ENCODE peak calls at places on chromosomes 2 and 18, in seven cellular contexts. R is AG08396; N is AG09309; C is stimulated activated CD4-positive, alpha-beta T cell treated with anti-CD3 and anti-CD28 coated beads, TNF-alpha, amount 100 ng/mL, for 4 hours; L is HS-27A; J is 8988T; Y is Kasumi-1. U is an unnamed sample.

GRCh38 chr2:162333968-162334367 is 10.0 kb upstream of the GCA start:
- DNase-seq in R (no peak), N (no peak), C (no peak), L (no peak), J (no peak), Y (peak), U (no peak)

GRCh38 chr2:134491796-134492441 is 226.9 kb downstream of the TMEM163 start:
- DNase-seq in R (no peak), N (no peak), C (no peak), L (peak), J (peak), Y (no peak), U (peak)

GRCh38 chr2:97844311-97844859 is 131.0 kb downstream of the ZAP70 start:
- DNase-seq in R (no peak), N (no peak), C (no peak), L (no peak), J (no peak), Y (no peak), U (no peak)

GRCh38 chr2:200454839-200455801 is 54.7 kb downstream of the KCTD18 start:
- DNase-seq in R (peak), N (no peak), C (no peak), L (peak), J (no peak), Y (no peak), U (no peak)

GRCh38 chr2:238716585-238716984 is 131.3 kb upstream of the TWIST2 start:
- DNase-seq in R (no peak), N (no peak), C (no peak), L (no peak), J (no peak), Y (no peak), U (no peak)

GRCh38 chr2:667332-668000 is 9.7 kb downstream of the TMEM18 start:
- DNase-seq in R (peak), N (peak), C (no peak), L (no peak), J (no peak), Y (peak), U (peak)

GRCh38 chr18:27604583-27604982 is 419.5 kb upstream of the CHST9 start:
- DNase-seq in R (no peak), N (peak), C (no peak), L (no peak), J (no peak), Y (no peak), U (no peak)

GRCh38 chr2:109481196-109481555 is 132.6 kb downstream of the SEPTIN10 start:
- DNase-seq in R (no peak), N (no peak), C (no peak), L (no peak), J (no peak), Y (no peak), U (no peak)

GRCh38 chr2:172739651-172740050 is 4.0 kb downstream of the RAPGEF4 start:
- DNase-seq in R (no peak), N (no peak), C (no peak), L (no peak), J (no peak), Y (no peak), U (no peak)

GRCh38 chr2:230714122-230714453 is 1.4 kb downstream of the CAB39 start:
- DNase-seq in R (peak), N (no peak), C (no peak), L (no peak), J (no peak), Y (peak), U (no peak)

GRCh38 chr2:97658691-97659157 is 5.1 kb downstream of the ACTR1B start:
- DNase-seq in R (no peak), N (no peak), C (no peak), L (no peak), J (no peak), Y (no peak), U (no peak)

GRCh38 chr2:40760071-40760666 is 308.3 kb upstream of the SLC8A1 start:
- DNase-seq in R (peak), N (peak), C (no peak), L (no peak), J (no peak), Y (peak), U (peak)

GRCh38 chr18:36104749-36105148 is 24.4 kb downstream of the SLC39A6 start:
- DNase-seq in R (no peak), N (no peak), C (no peak), L (no peak), J (no peak), Y (no peak), U (no peak)

GRCh38 chr18:11946756-11947155 is 34.6 kb upstream of the IMPA2 start:
- DNase-seq in R (no peak), N (no peak), C (no peak), L (no peak), J (no peak), Y (no peak), U (no peak)

GRCh38 chr2:85258194-85258605 is 69.6 kb downstream of the TGOLN2 start:
- DNase-seq in R (no peak), N (no peak), C (no peak), L (no peak), J (no peak), Y (no peak), U (no peak)

GRCh38 chr2:60453896-60454295 is 99.6 kb downstream of the BCL11A start:
- DNase-seq in R (no peak), N (no peak), C (no peak), L (no peak), J (no peak), Y (no peak), U (no peak)

GRCh38 chr2:98234763-98235162 is 111.5 kb upstream of the CNGA3 start:
- DNase-seq in R (no peak), N (no peak), C (no peak), L (no peak), J (no peak), Y (no peak), U (no peak)